ENCODE peak calls at places on chromosomes 6 and 20, in eight cellular contexts. F is RWPE1, B is cardiac muscle cell, K is BE2C, J is suprapubic skin, E is endodermal cell, S is A549, T is GM20000. H is an unnamed sample.

GRCh38 chr6:110040716-110041115 is 62.6 kb downstream of the GPR6 start:
- DNase-seq in K (no peak), S (no peak), T (no peak), J (no peak), E (no peak), B (no peak), F (no peak), H (no peak)

GRCh38 chr6:135493218-135493961 is 4.2 kb downstream of the AHI1 start:
- DNase-seq in K (no peak), T (no peak), J (no peak), F (no peak), B (no peak), E (no peak), S (no peak), H (no peak)

GRCh38 chr6:159094444-159095252 is 49.9 kb upstream of the TAGAP start:
- DNase-seq in T (peak), B (no peak), K (no peak), J (no peak), S (no peak), F (no peak), E (peak), H (no peak)

GRCh38 chr6:71072508-71072907 is 115.6 kb upstream of the B3GAT2 start:
- DNase-seq in F (no peak), E (no peak), B (no peak), J (no peak), S (no peak), K (no peak), T (no peak), H (no peak)

GRCh38 chr6:153121311-153121710 is 9.8 kb downstream of the RGS17 start:
- DNase-seq in E (no peak), J (no peak), T (no peak), B (peak), S (no peak), F (no peak), K (no peak), H (no peak)

GRCh38 chr6:106005954-106006353 is 80.2 kb upstream of the PRDM1 start:
- DNase-seq in S (no peak), B (no peak), E (no peak), F (no peak), J (no peak), K (no peak), T (no peak), H (no peak)

GRCh38 chr20:10696650-10697049 is 22.9 kb upstream of the JAG1 start:
- DNase-seq in B (no peak), T (peak), S (no peak), J (no peak), K (peak), F (no peak), E (peak), H (no peak)

GRCh38 chr6:158754738-158755137 is 64.4 kb downstream of the EZR start:
- DNase-seq in J (no peak), K (peak), S (no peak), B (no peak), E (peak), T (no peak), F (no peak), H (no peak)

GRCh38 chr6:106749611-106750010 is 120.2 kb downstream of the QRSL1 start:
- DNase-seq in F (no peak), B (no peak), S (no peak), T (no peak), K (no peak), J (no peak), E (no peak), H (no peak)

GRCh38 chr6:3510617-3511016 is 53.8 kb upstream of the SLC22A23 start:
- DNase-seq in S (no peak), T (no peak), E (no peak), K (no peak), B (no peak), J (no peak), F (no peak), H (no peak)

GRCh38 chr6:54138795-54139194 is 27.6 kb downstream of the MLIP start:
- DNase-seq in B (no peak), F (no peak), E (no peak), S (no peak), T (no peak), K (no peak), J (no peak), H (no peak)

GRCh38 chr6:142984386-142984785 is 39.4 kb upstream of the HIVEP2 start:
- DNase-seq in T (no peak), S (no peak), K (no peak), J (no peak), F (no peak), E (no peak), B (no peak), H (no peak)

GRCh38 chr6:1313755-1314503 is 2.0 kb downstream of the FOXQ1 start:
- DNase-seq in K (no peak), S (peak), E (peak), T (peak), B (no peak), J (no peak), F (peak), H (peak)
- TF ChIP-seq CTCF in K (no peak), S (peak), E (peak), T (no peak), B (peak), J (peak), F (peak), H (peak)

DNA sequence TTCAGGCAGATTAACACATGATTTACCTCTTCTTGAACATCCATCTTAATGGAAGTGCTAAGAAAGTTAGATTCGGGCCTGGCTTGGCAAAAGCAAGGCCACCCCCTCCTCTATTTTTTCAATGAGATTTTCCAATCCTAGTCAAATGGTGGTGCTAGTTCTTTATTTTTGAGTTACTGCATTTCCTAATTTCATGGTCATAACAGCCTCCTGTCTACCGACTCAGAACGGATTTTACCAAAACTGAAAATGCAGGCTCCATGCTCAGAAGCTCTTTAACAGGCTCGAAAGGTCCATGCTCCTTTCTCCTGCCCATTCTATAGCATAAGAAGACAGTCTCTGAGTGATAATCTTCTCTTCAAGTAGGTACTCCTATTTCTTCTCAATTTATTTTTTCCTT is 117.2 kb upstream of the ESR1 start:
- DNase-seq in K (no peak), J (no peak), E (no peak), B (peak), S (no peak), T (peak), F (no peak), H (no peak)
- TF ChIP-seq CTCF in K (no peak), J (no peak), E (no peak), B (no peak), S (no peak), T (peak), F (no peak), H (no peak)

GRCh38 chr6:97053643-97054411 is 129.3 kb downstream of the KLHL32 start:
- DNase-seq in B (peak), E (no peak), J (no peak), T (no peak), S (peak), F (peak), K (no peak), H (no peak)

GRCh38 chr6:97048771-97049170 is 124.2 kb downstream of the KLHL32 start:
- DNase-seq in J (no peak), F (no peak), E (no peak), B (no peak), S (no peak), T (no peak), K (no peak), H (no peak)

GRCh38 chr6:97049254-97050004 is 124.9 kb downstream of the KLHL32 start:
- DNase-seq in T (peak), E (no peak), K (no peak), B (peak), F (no peak), S (no peak), J (no peak), H (no peak)

GRCh38 chr6:97055743-97056142 is 131.2 kb downstream of the KLHL32 start:
- DNase-seq in J (no peak), T (no peak), F (no peak), K (no peak), B (no peak), E (no peak), S (no peak), H (no peak)

GRCh38 chr6:97052152-97052787 is 127.7 kb downstream of the KLHL32 start:
- DNase-seq in J (no peak), S (no peak), E (no peak), T (no peak), K (no peak), F (no peak), B (no peak), H (no peak)
- TF ChIP-seq CTCF in J (no peak), S (no peak), E (no peak), T (no peak), K (no peak), F (no peak), B (no peak), H (no peak)

DNA sequence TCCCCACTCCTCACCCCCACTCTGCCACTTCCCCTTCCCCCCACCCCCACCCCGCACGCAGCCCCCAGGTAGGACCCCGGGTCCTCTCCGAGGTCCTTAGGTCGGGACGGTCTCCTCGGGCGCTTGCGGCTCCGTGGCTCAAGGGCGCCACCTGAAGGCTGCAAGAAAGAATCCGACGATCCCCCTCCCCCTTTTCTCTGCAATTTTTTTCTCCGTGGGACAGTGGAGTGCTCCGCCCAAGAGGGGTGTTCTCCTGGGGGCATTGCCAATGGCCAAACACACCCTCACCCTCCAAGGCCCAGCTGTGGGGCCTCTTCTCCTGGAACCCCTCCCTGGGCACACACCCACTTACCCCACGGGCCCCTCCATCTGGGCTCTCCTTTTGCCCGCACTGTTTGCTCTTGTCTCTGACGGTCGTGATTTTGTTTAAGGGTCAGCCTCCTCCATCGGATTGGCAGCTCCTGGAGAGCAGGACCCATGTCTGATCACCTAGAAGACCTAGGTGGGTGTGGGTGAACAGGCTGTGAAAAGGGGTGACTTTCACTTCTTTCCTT is 1.1 kb upstream of the TMEM74B start:
- DNase-seq in B (peak), E (peak), F (peak), T (peak), K (peak), J (no peak), S (peak), H (peak)
- TF ChIP-seq CTCF in B (peak), E (peak), F (peak), T (peak), K (peak), J (no peak), S (peak), H (peak)

GRCh38 chr20:41411458-41411857 is 44.8 kb upstream of the EMILIN3 start:
- DNase-seq in E (no peak), B (peak), F (peak), K (no peak), S (peak), J (no peak), T (no peak), H (no peak)
- TF ChIP-seq CTCF in E (peak), B (peak), F (no peak), K (peak), S (peak), J (peak), T (no peak), H (peak)

DNA sequence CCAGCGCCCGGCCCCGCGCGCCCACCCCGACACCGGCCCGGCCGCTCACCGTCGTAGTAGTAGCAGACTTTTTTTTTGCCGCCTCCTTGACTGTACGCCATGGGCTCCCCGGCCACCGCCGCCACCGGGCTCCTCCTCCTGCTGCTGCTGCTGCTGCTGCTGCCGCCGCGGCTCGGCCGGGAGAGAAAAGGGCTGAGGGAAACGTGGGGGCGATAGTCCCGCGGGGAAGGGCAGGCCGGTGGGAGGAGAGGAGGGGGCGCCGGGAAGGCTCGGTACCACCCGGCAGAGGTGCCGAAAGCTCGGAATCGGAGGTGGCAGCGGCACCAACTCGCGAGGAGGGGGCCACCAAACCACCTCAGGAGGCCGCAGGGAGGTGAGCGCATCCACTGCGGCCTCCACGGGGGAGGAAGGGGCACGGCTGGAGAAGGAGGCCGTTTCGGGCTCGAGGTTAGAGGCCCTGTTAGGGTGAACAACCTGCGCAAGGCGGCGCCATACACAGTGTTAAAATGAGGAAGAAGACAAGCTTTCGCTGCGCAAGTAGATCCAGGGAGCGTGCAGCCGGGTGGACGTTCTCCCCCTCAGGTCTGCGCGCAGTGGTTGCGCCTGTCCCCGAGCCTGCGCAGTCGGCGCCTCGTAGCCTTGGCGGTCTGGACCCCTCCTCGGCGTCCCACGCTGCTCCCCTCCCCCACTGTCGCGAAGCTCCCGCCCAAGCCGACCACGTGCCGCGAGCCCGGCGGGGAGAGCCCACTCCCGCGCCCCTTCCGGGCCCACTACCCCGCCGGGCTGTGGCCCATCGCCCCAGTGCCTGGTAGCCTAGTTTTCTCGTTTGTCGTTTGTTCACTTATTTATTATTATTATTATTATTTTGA is at the start of gene HDAC2:
- DNase-seq in B (peak), J (peak), F (peak), S (peak), E (peak), K (peak), T (peak), H (peak)
- TF ChIP-seq CTCF in B (no peak), J (no peak), F (no peak), S (no peak), E (no peak), K (peak), T (no peak), H (no peak)

GRCh38 chr6:55176958-55177357 is 2.6 kb downstream of the HCRTR2 start:
- DNase-seq in B (peak), S (no peak), F (no peak), E (peak), J (no peak), T (no peak), K (no peak), H (peak)

GRCh38 chr6:55175078-55175777 is 913 bp downstream of the HCRTR2 start:
- DNase-seq in T (no peak), S (no peak), K (no peak), E (peak), J (no peak), F (no peak), B (no peak), H (no peak)

GRCh38 chr6:55174211-55175013 is at the start of gene HCRTR2:
- DNase-seq in F (no peak), J (no peak), S (no peak), T (no peak), K (no peak), B (peak), E (peak), H (no peak)

GRCh38 chr6:55180258-55180657 is 5.9 kb downstream of the HCRTR2 start:
- DNase-seq in E (no peak), F (no peak), B (no peak), J (no peak), S (no peak), T (no peak), K (no peak), H (no peak)

GRCh38 chr6:55175778-55176084 is 1.4 kb downstream of the HCRTR2 start:
- DNase-seq in B (no peak), J (no peak), F (no peak), T (no peak), E (no peak), K (no peak), S (no peak), H (no peak)
- TF ChIP-seq CTCF in B (no peak), J (no peak), F (no peak), T (no peak), E (peak), K (no peak), S (no peak), H (no peak)

GRCh38 chr20:13868331-13868730 is 83.5 kb downstream of the NDUFAF5 start:
- DNase-seq in K (no peak), S (peak), T (no peak), E (no peak), B (no peak), F (no peak), J (no peak), H (no peak)

GRCh38 chr20:13874269-13875158 is 89.7 kb downstream of the NDUFAF5 start:
- DNase-seq in S (no peak), F (no peak), B (no peak), T (no peak), E (peak), K (no peak), J (no peak), H (no peak)

GRCh38 chr20:13865825-13866351 is 81.1 kb downstream of the NDUFAF5 start:
- DNase-seq in E (no peak), K (no peak), J (no peak), T (no peak), B (no peak), F (no peak), S (no peak), H (no peak)

GRCh38 chr20:13873814-13874213 is 89.0 kb downstream of the NDUFAF5 start:
- DNase-seq in F (no peak), B (no peak), J (no peak), T (no peak), K (no peak), E (peak), S (no peak), H (no peak)

GRCh38 chr20:13870349-13870748 is 85.5 kb downstream of the NDUFAF5 start:
- DNase-seq in K (no peak), F (no peak), E (peak), T (no peak), B (no peak), S (no peak), J (no peak), H (no peak)
- TF ChIP-seq CTCF in K (no peak), F (peak), E (peak), T (no peak), B (no peak), S (no peak), J (no peak), H (no peak)

H was measured in Calu3.